ENCODE peak calls at places on chromosomes 4 and X, in eight cellular contexts. O is dermis blood vessel endothelial cell; V is small intestine; I is Caco-2; D is stimulated activated CD4-positive, alpha-beta T cell treated with anti-CD3 and anti-CD28 coated beads, Interleukin-12 subunit alpha, Interleukin-12 subunit beta, amount 100 ng/mL, for 48 hours; R is breast epithelium; E is BJ; A is NCI-H1092 treated with DMSO at 0.1 percent for 48 hours. P is an unnamed sample.

GRCh38 chrX:65828599-65828998 is 161.1 kb downstream of the MSN start:
- DNase-seq in R (no peak), V (no peak), E (no peak), D (no peak), I (no peak), A (no peak), O (no peak), P (no peak)

GRCh38 chr4:138510053-138510452 is 267.9 kb upstream of the SLC7A11 start:
- DNase-seq in D (no peak), A (no peak), I (no peak), V (no peak), E (no peak), R (no peak), O (no peak), P (no peak)

GRCh38 chr4:10461091-10461849 is 4.0 kb upstream of the ZNF518B start:
- DNase-seq in E (no peak), D (peak), I (no peak), O (peak), R (no peak), V (peak), A (peak), P (peak)

GRCh38 chr4:13642576-13642975 is 15.1 kb upstream of the BOD1L1 start:
- DNase-seq in D (no peak), V (no peak), R (no peak), A (no peak), O (no peak), I (no peak), E (no peak), P (no peak)

GRCh38 chrX:77693594-77693993 is 92.4 kb downstream of the ATRX start:
- DNase-seq in R (no peak), D (no peak), O (no peak), E (no peak), A (no peak), I (no peak), V (no peak), P (no peak)

GRCh38 chrX:131724292-131724691 is 180.4 kb downstream of the OR13H1 start:
- DNase-seq in R (no peak), V (no peak), I (no peak), O (no peak), A (no peak), E (no peak), D (no peak), P (no peak)

GRCh38 chr4:73998040-73999011 is at the start of gene CXCL5:
- DNase-seq in I (no peak), V (no peak), R (no peak), D (no peak), E (no peak), A (no peak), O (peak), P (no peak)

GRCh38 chr4:123350191-123350544 is 46.4 kb upstream of the SPRY1 start:
- DNase-seq in E (no peak), I (peak), D (no peak), R (no peak), V (peak), A (peak), O (peak), P (no peak)

GRCh38 chr4:189117426-189117825 is 823.2 kb upstream of the FRG1 start:
- DNase-seq in R (no peak), D (no peak), A (peak), E (no peak), I (no peak), O (peak), V (no peak), P (no peak)

GRCh38 chr4:134862116-134862515 is 660.5 kb upstream of the PABPC4L start:
- DNase-seq in A (no peak), E (peak), O (no peak), I (no peak), V (no peak), R (no peak), D (no peak), P (no peak)

GRCh38 chr4:148041606-148042324 is 309.9 kb downstream of the ARHGAP10 start:
- DNase-seq in E (no peak), V (peak), D (no peak), O (no peak), I (no peak), R (no peak), A (no peak), P (no peak)

GRCh38 chrX:15563056-15563455 is 37.7 kb downstream of the ACE2 start:
- DNase-seq in O (no peak), A (no peak), I (no peak), R (no peak), D (no peak), E (no peak), V (peak), P (no peak)

GRCh38 chrX:71617742-71618141 is 569 bp downstream of the CXCR3 start:
- DNase-seq in O (no peak), R (no peak), E (no peak), I (no peak), A (no peak), D (no peak), V (peak), P (no peak)

GRCh38 chrX:103453655-103454054 is 65.6 kb downstream of the RAB40A start:
- DNase-seq in V (no peak), D (no peak), R (no peak), E (peak), I (no peak), O (peak), A (no peak), P (no peak)

GRCh38 chr4:77538574-77539157 is 67.0 kb upstream of the CXCL13 start:
- DNase-seq in D (no peak), V (peak), A (no peak), E (no peak), I (no peak), O (no peak), R (no peak), P (no peak)

GRCh38 chr4:48914311-48914710 is 7.7 kb upstream of the OCIAD2 start:
- DNase-seq in E (no peak), D (no peak), V (no peak), R (no peak), O (no peak), A (no peak), I (no peak), P (no peak)

GRCh38 chrX:42289492-42290385 is 366.4 kb upstream of the CASK start:
- DNase-seq in A (no peak), O (no peak), E (no peak), I (no peak), R (no peak), D (no peak), V (no peak), P (no peak)

GRCh38 chrX:48458711-48459110 is 11.3 kb downstream of the SLC38A5 start:
- DNase-seq in R (no peak), D (no peak), E (no peak), V (no peak), O (no peak), I (no peak), A (no peak), P (no peak)

GRCh38 chr4:116027311-116027710 is 913.9 kb upstream of the NDST4 start:
- DNase-seq in O (peak), E (no peak), V (no peak), D (no peak), R (no peak), A (no peak), I (no peak), P (no peak)

GRCh38 chrX:134990475-134991473 is at the start of gene SMIM10:
- DNase-seq in O (peak), D (no peak), E (no peak), A (peak), I (peak), R (peak), V (peak), P (peak)

GRCh38 chr4:182863501-182863900 is 53.7 kb downstream of the DCTD start:
- DNase-seq in E (no peak), I (no peak), O (no peak), V (no peak), A (peak), R (no peak), D (no peak), P (no peak)

GRCh38 chr4:153393397-153393796 is 48.9 kb downstream of the MND1 start:
- DNase-seq in V (no peak), O (no peak), D (no peak), E (peak), R (no peak), A (no peak), I (no peak), P (no peak)

GRCh38 chr4:150152764-150153163 is 74.5 kb downstream of the DCLK2 start:
- DNase-seq in E (no peak), D (no peak), I (no peak), O (peak), R (no peak), V (no peak), A (no peak), P (no peak)

GRCh38 chrX:48996969-48997368 is 5.1 kb downstream of the GRIPAP1 start:
- DNase-seq in O (peak), A (no peak), E (no peak), R (no peak), I (no peak), D (no peak), V (no peak), P (no peak)

GRCh38 chrX:38864165-38864564 is 62.9 kb downstream of the MID1IP1 start:
- DNase-seq in I (no peak), D (no peak), A (no peak), R (no peak), O (no peak), V (peak), E (no peak), P (no peak)

GRCh38 chrX:154452823-154453222 is 5.3 kb upstream of the PLXNA3 start:
- DNase-seq in R (no peak), O (no peak), E (no peak), A (no peak), D (no peak), V (no peak), I (no peak), P (no peak)

GRCh38 chr4:54231419-54232150 is 2.5 kb downstream of the PDGFRA start:
- DNase-seq in I (peak), D (no peak), R (no peak), O (peak), V (no peak), E (no peak), A (no peak), P (no peak)

GRCh38 chrX:152212969-152213368 is 74.6 kb upstream of the MAGEA10 start:
- DNase-seq in I (no peak), O (no peak), D (no peak), E (no peak), V (no peak), R (no peak), A (no peak), P (no peak)

GRCh38 chr4:146142768-146143167 is 32.8 kb upstream of the LSM6 start:
- DNase-seq in I (no peak), D (no peak), R (no peak), A (no peak), O (no peak), V (no peak), E (no peak), P (no peak)

GRCh38 chr4:123449780-123450179 is 53.2 kb downstream of the SPRY1 start:
- DNase-seq in O (peak), D (no peak), R (no peak), V (peak), A (no peak), E (peak), I (no peak), P (no peak)

GRCh38 chr4:25050370-25051098 is 19.8 kb upstream of the LGI2 start:
- DNase-seq in I (no peak), E (no peak), R (no peak), V (no peak), A (no peak), O (no peak), D (no peak), P (no peak)

GRCh38 chr4:90071289-90072235 is 55.6 kb upstream of the CCSER1 start:
- DNase-seq in R (no peak), D (no peak), E (no peak), A (no peak), V (no peak), O (no peak), I (no peak), P (no peak)

GRCh38 chr4:109729563-109730293 is at the start of gene PLA2G12A:
- DNase-seq in R (peak), D (peak), I (peak), A (peak), O (peak), E (no peak), V (peak), P (peak)

GRCh38 chr4:48913346-48913745 is 6.8 kb upstream of the OCIAD2 start:
- DNase-seq in A (no peak), D (no peak), I (no peak), R (no peak), E (peak), V (no peak), O (peak), P (peak)

GRCh38 chr4:24451870-24452269 is 132.5 kb downstream of the DHX15 start:
- DNase-seq in V (no peak), A (no peak), D (no peak), O (no peak), I (no peak), R (no peak), E (no peak), P (no peak)

GRCh38 chrX:13711141-13711540 is 22.2 kb downstream of the RAB9A start:
- DNase-seq in O (no peak), R (no peak), E (no peak), A (no peak), D (no peak), V (no peak), I (no peak), P (no peak)

P was measured in cerebellum.